ENCODE peak calls at places on chromosomes 13 and 19, in seven cellular contexts. One of them, this sample, is unnamed.

GRCh38 chr19:18401580-18402112 is 4.2 kb upstream of the LRRC25 start:
- DNase-seq in tibial artery: peak
- DNase-seq in left ventricle myocardium inferior: peak
- DNase-seq in substantia nigra: no peak
- DNase-seq in psoas muscle: peak
- DNase-seq in GM23338: peak
- DNase-seq in pancreas: peak
- DNase-seq in this sample: no peak

GRCh38 chr13:24323036-24323738 is 13.8 kb downstream of the C1QTNF9 start:
- DNase-seq in tibial artery: no peak
- DNase-seq in left ventricle myocardium inferior: no peak
- DNase-seq in substantia nigra: no peak
- DNase-seq in psoas muscle: no peak
- DNase-seq in GM23338: no peak
- DNase-seq in pancreas: no peak
- DNase-seq in this sample: no peak

GRCh38 chr13:40352385-40352778 is 314.1 kb downstream of the FOXO1 start:
- DNase-seq in tibial artery: peak
- DNase-seq in left ventricle myocardium inferior: peak
- DNase-seq in substantia nigra: peak
- DNase-seq in psoas muscle: peak
- DNase-seq in GM23338: no peak
- DNase-seq in pancreas: peak
- DNase-seq in this sample: no peak

GRCh38 chr19:18416778-18417249 is 2.4 kb upstream of the SSBP4 start:
- DNase-seq in tibial artery: peak
- DNase-seq in left ventricle myocardium inferior: peak
- DNase-seq in substantia nigra: peak
- DNase-seq in psoas muscle: peak
- DNase-seq in GM23338: peak
- DNase-seq in pancreas: peak
- DNase-seq in this sample: peak

GRCh38 chr19:49559928-49560327 is 20.4 kb downstream of the NOSIP start:
- DNase-seq in tibial artery: no peak
- DNase-seq in left ventricle myocardium inferior: no peak
- DNase-seq in substantia nigra: no peak
- DNase-seq in psoas muscle: no peak
- DNase-seq in GM23338: peak
- DNase-seq in pancreas: no peak
- DNase-seq in this sample: no peak

GRCh38 chr13:108276060-108276459 is 6.5 kb downstream of the TNFSF13B start:
- DNase-seq in tibial artery: peak
- DNase-seq in left ventricle myocardium inferior: peak
- DNase-seq in substantia nigra: no peak
- DNase-seq in psoas muscle: peak
- DNase-seq in GM23338: no peak
- DNase-seq in pancreas: no peak
- DNase-seq in this sample: no peak

GRCh38 chr13:109088528-109088927 is 459.1 kb downstream of the MYO16 start:
- DNase-seq in tibial artery: no peak
- DNase-seq in left ventricle myocardium inferior: no peak
- DNase-seq in substantia nigra: no peak
- DNase-seq in psoas muscle: no peak
- DNase-seq in GM23338: peak
- DNase-seq in pancreas: no peak
- DNase-seq in this sample: peak

GRCh38 chr19:2613507-2614295 is 88.8 kb downstream of the GNG7 start:
- DNase-seq in tibial artery: peak
- DNase-seq in left ventricle myocardium inferior: peak
- DNase-seq in substantia nigra: no peak
- DNase-seq in psoas muscle: no peak
- DNase-seq in GM23338: peak
- DNase-seq in pancreas: peak
- DNase-seq in this sample: no peak

GRCh38 chr13:22700488-22700887 is 480.3 kb upstream of the SGCG start:
- DNase-seq in tibial artery: no peak
- DNase-seq in left ventricle myocardium inferior: no peak
- DNase-seq in substantia nigra: no peak
- DNase-seq in psoas muscle: no peak
- DNase-seq in GM23338: no peak
- DNase-seq in pancreas: no peak
- DNase-seq in this sample: no peak

GRCh38 chr13:102812616-102813287 is 13.8 kb downstream of the BIVM start:
- DNase-seq in tibial artery: no peak
- DNase-seq in left ventricle myocardium inferior: no peak
- DNase-seq in substantia nigra: no peak
- DNase-seq in psoas muscle: no peak
- DNase-seq in GM23338: peak
- DNase-seq in pancreas: no peak
- DNase-seq in this sample: no peak

GRCh38 chr13:26480246-26480855 is 77.1 kb upstream of the WASF3 start:
- DNase-seq in tibial artery: no peak
- DNase-seq in left ventricle myocardium inferior: no peak
- DNase-seq in substantia nigra: no peak
- DNase-seq in psoas muscle: no peak
- DNase-seq in GM23338: no peak
- DNase-seq in pancreas: no peak
- DNase-seq in this sample: no peak

GRCh38 chr13:72754111-72754510 is 26.4 kb downstream of the BORA start:
- DNase-seq in tibial artery: no peak
- DNase-seq in left ventricle myocardium inferior: no peak
- DNase-seq in substantia nigra: no peak
- DNase-seq in psoas muscle: no peak
- DNase-seq in GM23338: no peak
- DNase-seq in pancreas: no peak
- DNase-seq in this sample: no peak

GRCh38 chr13:77853701-77854100 is 64.9 kb downstream of the EDNRB start:
- DNase-seq in tibial artery: no peak
- DNase-seq in left ventricle myocardium inferior: no peak
- DNase-seq in substantia nigra: no peak
- DNase-seq in psoas muscle: no peak
- DNase-seq in GM23338: peak
- DNase-seq in pancreas: no peak
- DNase-seq in this sample: no peak

GRCh38 chr19:2453431-2454025 is 3.2 kb downstream of the LMNB2 start:
- DNase-seq in tibial artery: no peak
- DNase-seq in left ventricle myocardium inferior: no peak
- DNase-seq in substantia nigra: no peak
- DNase-seq in psoas muscle: no peak
- DNase-seq in GM23338: no peak
- DNase-seq in pancreas: no peak
- DNase-seq in this sample: no peak

GRCh38 chr13:76019421-76020044 is 383.4 kb downstream of the LMO7 start:
- DNase-seq in tibial artery: no peak
- DNase-seq in left ventricle myocardium inferior: peak
- DNase-seq in substantia nigra: peak
- DNase-seq in psoas muscle: no peak
- DNase-seq in GM23338: peak
- DNase-seq in pancreas: no peak
- DNase-seq in this sample: no peak
- H3K27ac ChIP-seq in tibial artery: no peak
- H3K27ac ChIP-seq in left ventricle myocardium inferior: no peak
- H3K27ac ChIP-seq in substantia nigra: peak
- H3K27ac ChIP-seq in psoas muscle: no peak
- H3K27ac ChIP-seq in GM23338: no peak
- H3K27ac ChIP-seq in pancreas: no peak
- H3K27ac ChIP-seq in this sample: no peak

GRCh38 chr19:15196683-15197005 is 4.2 kb downstream of the NOTCH3 start:
- DNase-seq in tibial artery: no peak
- DNase-seq in left ventricle myocardium inferior: no peak
- DNase-seq in substantia nigra: no peak
- DNase-seq in psoas muscle: no peak
- DNase-seq in GM23338: no peak
- DNase-seq in pancreas: no peak
- DNase-seq in this sample: no peak
- H3K27ac ChIP-seq in tibial artery: peak
- H3K27ac ChIP-seq in left ventricle myocardium inferior: peak
- H3K27ac ChIP-seq in substantia nigra: no peak
- H3K27ac ChIP-seq in psoas muscle: no peak
- H3K27ac ChIP-seq in GM23338: peak
- H3K27ac ChIP-seq in pancreas: peak
- H3K27ac ChIP-seq in this sample: no peak

GRCh38 chr19:35143231-35143715 is at the start of gene FXYD7:
- DNase-seq in tibial artery: no peak
- DNase-seq in left ventricle myocardium inferior: no peak
- DNase-seq in substantia nigra: no peak
- DNase-seq in psoas muscle: no peak
- DNase-seq in GM23338: peak
- DNase-seq in pancreas: peak
- DNase-seq in this sample: no peak

GRCh38 chr19:35141627-35142401 is 1.2 kb upstream of the FXYD7 start:
- DNase-seq in tibial artery: no peak
- DNase-seq in left ventricle myocardium inferior: no peak
- DNase-seq in substantia nigra: no peak
- DNase-seq in psoas muscle: no peak
- DNase-seq in GM23338: no peak
- DNase-seq in pancreas: peak
- DNase-seq in this sample: no peak

GRCh38 chr19:35144259-35144599 is 1.2 kb downstream of the FXYD7 start:
- DNase-seq in tibial artery: no peak
- DNase-seq in left ventricle myocardium inferior: no peak
- DNase-seq in substantia nigra: no peak
- DNase-seq in psoas muscle: no peak
- DNase-seq in GM23338: no peak
- DNase-seq in pancreas: no peak
- DNase-seq in this sample: no peak

GRCh38 chr19:35143818-35144217 is 763 bp downstream of the FXYD7 start:
- DNase-seq in tibial artery: no peak
- DNase-seq in left ventricle myocardium inferior: no peak
- DNase-seq in substantia nigra: no peak
- DNase-seq in psoas muscle: no peak
- DNase-seq in GM23338: no peak
- DNase-seq in pancreas: no peak
- DNase-seq in this sample: no peak

DNA sequence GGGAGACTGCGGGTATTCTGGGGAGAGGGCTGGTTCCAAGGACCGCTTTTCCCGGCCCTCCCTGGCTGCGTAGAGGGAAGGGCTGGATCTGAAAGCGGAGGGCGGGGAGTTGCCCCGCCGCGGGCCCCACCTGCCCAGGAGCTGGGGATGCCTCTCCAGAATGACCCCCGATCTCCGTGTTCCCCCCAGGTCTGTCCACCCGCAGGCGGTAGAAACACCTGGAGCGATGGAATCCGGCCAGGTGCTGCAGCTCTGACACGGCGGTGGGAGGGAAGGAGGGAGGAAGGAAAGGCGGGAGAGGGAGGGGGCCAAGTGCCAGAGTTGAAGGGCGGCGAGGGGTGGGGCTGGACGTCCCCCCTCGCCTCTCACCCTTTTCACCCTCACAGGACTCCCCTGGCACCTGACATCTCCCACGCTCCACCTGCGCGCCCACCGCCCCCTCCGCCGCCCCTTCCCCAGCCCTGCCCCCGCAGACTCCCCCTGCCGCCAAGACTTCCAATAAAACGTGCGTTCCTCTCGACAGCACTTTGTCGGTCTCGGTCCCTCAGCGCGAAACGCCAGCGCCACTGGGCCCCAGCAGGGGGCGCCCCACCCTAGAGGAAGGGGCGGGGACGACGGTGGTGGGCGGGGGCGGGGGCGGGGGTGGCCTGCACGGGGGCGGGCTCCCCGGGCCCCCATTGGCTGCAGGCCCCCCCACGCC is 374 bp upstream of the FXYD7 start:
- DNase-seq in tibial artery: peak
- DNase-seq in left ventricle myocardium inferior: peak
- DNase-seq in substantia nigra: no peak
- DNase-seq in psoas muscle: no peak
- DNase-seq in GM23338: peak
- DNase-seq in pancreas: peak
- DNase-seq in this sample: no peak
- H3K27ac ChIP-seq in tibial artery: no peak
- H3K27ac ChIP-seq in left ventricle myocardium inferior: no peak
- H3K27ac ChIP-seq in substantia nigra: no peak
- H3K27ac ChIP-seq in psoas muscle: no peak
- H3K27ac ChIP-seq in GM23338: peak
- H3K27ac ChIP-seq in pancreas: peak
- H3K27ac ChIP-seq in this sample: no peak

DNA sequence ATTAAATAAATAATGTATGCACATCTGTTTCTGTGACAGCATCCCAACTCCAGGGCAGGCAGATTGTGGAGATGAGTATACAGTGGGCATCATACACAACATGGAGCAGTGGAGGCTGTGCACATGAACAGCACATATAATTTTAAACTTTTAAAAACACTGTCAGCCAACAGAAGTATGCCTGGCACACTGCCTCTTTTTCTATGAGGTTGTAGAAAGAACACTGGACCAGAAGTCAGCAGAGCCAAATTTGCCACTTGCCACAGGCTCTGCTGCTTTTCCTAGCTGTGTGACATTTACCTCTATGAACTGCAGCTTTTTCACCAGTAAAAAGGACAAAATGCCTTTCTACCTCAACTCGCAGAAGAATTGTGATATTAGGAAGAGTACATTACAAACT is 118.7 kb downstream of the FRY start:
- DNase-seq in tibial artery: peak
- DNase-seq in left ventricle myocardium inferior: no peak
- DNase-seq in substantia nigra: no peak
- DNase-seq in psoas muscle: no peak
- DNase-seq in GM23338: no peak
- DNase-seq in pancreas: no peak
- DNase-seq in this sample: no peak
- H3K27ac ChIP-seq in tibial artery: peak
- H3K27ac ChIP-seq in left ventricle myocardium inferior: peak
- H3K27ac ChIP-seq in substantia nigra: no peak
- H3K27ac ChIP-seq in psoas muscle: peak
- H3K27ac ChIP-seq in GM23338: no peak
- H3K27ac ChIP-seq in pancreas: no peak
- H3K27ac ChIP-seq in this sample: no peak

GRCh38 chr13:110275931-110276552 is 30.9 kb downstream of the COL4A1 start:
- DNase-seq in tibial artery: no peak
- DNase-seq in left ventricle myocardium inferior: peak
- DNase-seq in substantia nigra: no peak
- DNase-seq in psoas muscle: peak
- DNase-seq in GM23338: no peak
- DNase-seq in pancreas: no peak
- DNase-seq in this sample: no peak
- H3K27ac ChIP-seq in tibial artery: peak
- H3K27ac ChIP-seq in left ventricle myocardium inferior: peak
- H3K27ac ChIP-seq in substantia nigra: no peak
- H3K27ac ChIP-seq in psoas muscle: no peak
- H3K27ac ChIP-seq in GM23338: no peak
- H3K27ac ChIP-seq in pancreas: no peak
- H3K27ac ChIP-seq in this sample: no peak

DNA sequence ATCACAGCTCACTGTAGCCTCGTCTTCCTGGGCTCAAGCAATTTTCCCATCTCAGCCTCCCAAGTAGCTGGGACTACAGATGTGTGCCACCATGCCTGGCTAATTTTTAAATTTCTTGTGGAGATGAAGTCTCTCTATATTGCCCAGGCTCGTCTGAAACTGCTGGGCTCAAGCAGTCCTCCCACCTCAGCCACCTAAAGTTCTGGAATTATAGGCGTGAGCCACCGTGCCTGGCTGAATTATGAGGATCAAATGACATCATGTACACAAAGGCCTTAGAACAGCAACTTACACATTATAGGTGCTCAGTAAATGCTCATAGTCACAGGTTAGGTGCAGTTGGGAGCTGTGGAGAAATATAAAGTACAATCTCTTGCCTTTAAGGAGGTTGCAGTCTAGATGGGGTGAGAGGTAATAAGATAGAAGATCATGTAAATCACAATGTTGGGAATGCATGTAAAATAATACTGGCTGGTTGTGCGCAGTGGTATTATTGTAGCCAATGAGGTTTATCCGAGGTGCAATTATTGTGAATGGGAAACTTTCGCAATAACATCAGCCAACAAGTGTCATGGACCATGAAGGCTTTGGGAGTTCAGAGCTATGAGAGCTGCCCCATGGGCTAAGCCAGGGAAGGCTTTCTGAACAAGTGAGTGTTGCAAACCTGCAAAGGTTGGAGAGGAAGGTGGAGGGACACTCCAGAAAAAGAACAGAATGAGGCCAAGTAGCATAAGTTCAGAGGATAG is 29.8 kb upstream of the CXCL17 start:
- DNase-seq in tibial artery: no peak
- DNase-seq in left ventricle myocardium inferior: no peak
- DNase-seq in substantia nigra: no peak
- DNase-seq in psoas muscle: no peak
- DNase-seq in GM23338: no peak
- DNase-seq in pancreas: no peak
- DNase-seq in this sample: no peak
- H3K27ac ChIP-seq in tibial artery: no peak
- H3K27ac ChIP-seq in left ventricle myocardium inferior: no peak
- H3K27ac ChIP-seq in substantia nigra: no peak
- H3K27ac ChIP-seq in psoas muscle: no peak
- H3K27ac ChIP-seq in GM23338: peak
- H3K27ac ChIP-seq in pancreas: no peak
- H3K27ac ChIP-seq in this sample: no peak

This sample was measured in SJSA1.